ENCODE peak calls at places on chromosomes 3 and 15, in four cellular contexts. R is lower leg skin, Z is lung, Q is PC-9. F is an unnamed sample.

GRCh38 chr3:128052831-128053419 is 688 bp downstream of the SEC61A1 start:
- DNase-seq in Q (no peak), Z (no peak), R (no peak), F (no peak)

GRCh38 chr3:109384164-109384563 is 46.8 kb upstream of the DPPA4 start:
- DNase-seq in R (no peak), Z (no peak), Q (no peak), F (no peak)

GRCh38 chr3:45976191-45977091 is 19.2 kb downstream of the FYCO1 start:
- DNase-seq in Q (no peak), Z (no peak), R (no peak), F (no peak)

GRCh38 chr3:22039156-22039555 is 288.1 kb upstream of the ZNF385D start:
- DNase-seq in Q (no peak), Z (no peak), R (no peak), F (no peak)

GRCh38 chr3:39132096-39133092 is 21.0 kb downstream of the CSRNP1 start:
- DNase-seq in Q (no peak), R (no peak), Z (no peak), F (no peak)

GRCh38 chr15:101258238-101259144 is 6.6 kb upstream of the CHSY1 start:
- DNase-seq in R (no peak), Q (peak), Z (no peak), F (peak)

GRCh38 chr3:188197388-188197847 is 43.5 kb downstream of the LPP start:
- DNase-seq in R (no peak), Z (no peak), Q (peak), F (no peak)

GRCh38 chr3:198027045-198027798 is 67.2 kb downstream of the LMLN start:
- DNase-seq in R (no peak), Z (no peak), Q (no peak), F (no peak)

GRCh38 chr15:100642217-100642949 is 40.0 kb downstream of the ASB7 start:
- DNase-seq in R (no peak), Q (no peak), Z (no peak), F (no peak)

GRCh38 chr3:106114220-106114619 is 245.4 kb upstream of the CBLB start:
- DNase-seq in Q (no peak), Z (no peak), R (no peak), F (no peak)

GRCh38 chr15:36601497-36601932 is 22.1 kb downstream of the CDIN1 start:
- DNase-seq in R (no peak), Z (no peak), Q (no peak), F (peak)

GRCh38 chr15:73982251-73982962 is 9.7 kb downstream of the STOML1 start:
- DNase-seq in Z (peak), Q (peak), R (peak), F (peak)

GRCh38 chr3:12709334-12709733 is 45.4 kb upstream of the RAF1 start:
- DNase-seq in R (no peak), Z (no peak), Q (no peak), F (no peak)

GRCh38 chr3:133893683-133894333 is 1.9 kb downstream of the RAB6B start:
- DNase-seq in R (no peak), Z (peak), Q (no peak), F (no peak)

GRCh38 chr3:167940241-167940640 is 155.5 kb downstream of the GOLIM4 start:
- DNase-seq in R (no peak), Q (no peak), Z (no peak), F (no peak)

GRCh38 chr15:94582368-94582767 is 351.0 kb downstream of the MCTP2 start:
- DNase-seq in R (no peak), Z (no peak), Q (no peak), F (no peak)

GRCh38 chr3:141412087-141412935 is 44.0 kb downstream of the ZBTB38 start:
- DNase-seq in Z (no peak), Q (peak), R (no peak), F (peak)

GRCh38 chr3:60461199-60461598 is 790.1 kb downstream of the FHIT start:
- DNase-seq in R (no peak), Z (no peak), Q (no peak), F (no peak)

GRCh38 chr15:67433495-67434099 is 87.3 kb upstream of the C15orf61 start:
- DNase-seq in Z (peak), Q (peak), R (peak), F (peak)

GRCh38 chr15:48510976-48511375 is 134.5 kb downstream of the FBN1 start:
- DNase-seq in R (no peak), Z (no peak), Q (no peak), F (no peak)

GRCh38 chr3:20637729-20638128 is 451.7 kb upstream of the SGO1 start:
- DNase-seq in Z (no peak), Q (no peak), R (no peak), F (peak)

GRCh38 chr3:127525373-127525772 is 65.2 kb downstream of the TPRA1 start:
- DNase-seq in Z (no peak), R (no peak), Q (peak), F (no peak)

GRCh38 chr3:195095704-195096036 is 175.3 kb downstream of the XXYLT1 start:
- DNase-seq in R (no peak), Q (no peak), Z (no peak), F (no peak)

GRCh38 chr3:49906004-49906860 is 2.6 kb upstream of the MST1R start:
- DNase-seq in Q (peak), R (no peak), Z (peak), F (no peak)

GRCh38 chr15:68817304-68818087 is 3.2 kb downstream of the ANP32A start:
- DNase-seq in R (peak), Z (peak), Q (peak), F (no peak)

GRCh38 chr3:39056151-39056550 is 4.3 kb downstream of the WDR48 start:
- DNase-seq in Q (no peak), R (no peak), Z (no peak), F (no peak)

GRCh38 chr3:77325280-77325679 is 285.4 kb downstream of the ROBO2 start:
- DNase-seq in Z (no peak), Q (no peak), R (no peak), F (no peak)
- TF ChIP-seq CTCF in Z (no peak), Q (no peak), R (no peak), F (no peak)

GRCh38 chr3:129162729-129163579 is 2.1 kb upstream of the ISY1 start:
- DNase-seq in R (no peak), Z (no peak), Q (no peak), F (no peak)
- H3K4me3 ChIP-seq in R (no peak), Z (no peak), Q (peak), F (no peak)

GRCh38 chr3:114450008-114450596 is 156.3 kb downstream of the TIGIT start:
- DNase-seq in Q (no peak), R (no peak), Z (no peak), F (no peak)
- TF ChIP-seq CTCF in Q (no peak), R (no peak), Z (no peak), F (no peak)

GRCh38 chr15:51096976-51097375 is 2.3 kb upstream of the TNFAIP8L3 start:
- DNase-seq in Q (no peak), Z (no peak), R (no peak), F (no peak)

GRCh38 chr15:51094606-51095569 is at the start of gene TNFAIP8L3:
- DNase-seq in Z (peak), R (no peak), Q (peak), F (no peak)

GRCh38 chr15:51097553-51098330 is 3.0 kb upstream of the TNFAIP8L3 start:
- DNase-seq in Z (no peak), R (no peak), Q (no peak), F (no peak)

GRCh38 chr15:51093865-51094605 is 671 bp downstream of the TNFAIP8L3 start:
- DNase-seq in Q (no peak), R (peak), Z (peak), F (no peak)

GRCh38 chr15:51095681-51096331 is 1.1 kb upstream of the TNFAIP8L3 start:
- DNase-seq in R (no peak), Z (no peak), Q (no peak), F (no peak)
- H3K4me3 ChIP-seq in R (no peak), Z (no peak), Q (no peak), F (no peak)

DNA sequence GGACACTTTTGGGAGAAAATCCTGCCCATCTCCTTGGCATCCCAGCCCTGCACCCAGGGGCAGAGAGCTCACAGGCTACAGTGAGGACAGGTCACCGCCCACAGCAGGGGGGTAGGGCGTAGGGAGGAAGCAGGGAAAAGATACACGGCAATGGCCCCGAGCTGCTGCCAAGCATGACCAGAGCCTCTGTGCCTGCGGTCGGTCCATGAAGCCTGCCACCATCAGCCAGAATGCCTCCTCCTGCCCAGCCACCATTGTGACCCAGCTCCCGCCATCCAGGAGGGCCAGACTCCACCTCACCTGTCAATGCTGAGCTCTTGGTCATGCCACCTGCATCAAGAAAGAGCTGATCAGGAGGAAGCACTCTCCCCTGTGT is 230.7 kb downstream of the VPS13C start:
- DNase-seq in R (no peak), Q (no peak), Z (no peak), F (no peak)
- TF ChIP-seq CTCF in R (no peak), Q (no peak), Z (no peak), F (no peak)

GRCh38 chr15:25065876-25066275 is 111.1 kb downstream of the SNRPN start:
- DNase-seq in Z (no peak), R (no peak), Q (no peak), F (no peak)

GRCh38 chr15:25066708-25067107 is 111.9 kb downstream of the SNRPN start:
- DNase-seq in R (no peak), Z (no peak), Q (no peak), F (no peak)

GRCh38 chr15:25067725-25068309 is 113.0 kb downstream of the SNRPN start:
- DNase-seq in Q (no peak), Z (no peak), R (no peak), F (no peak)

GRCh38 chr15:25062551-25063430 is 108.0 kb downstream of the SNRPN start:
- DNase-seq in Q (no peak), R (peak), Z (no peak), F (no peak)

GRCh38 chr15:25065286-25065685 is 110.5 kb downstream of the SNRPN start:
- DNase-seq in Q (no peak), Z (no peak), R (no peak), F (no peak)
- H3K4me3 ChIP-seq in Q (no peak), Z (no peak), R (no peak), F (no peak)

DNA sequence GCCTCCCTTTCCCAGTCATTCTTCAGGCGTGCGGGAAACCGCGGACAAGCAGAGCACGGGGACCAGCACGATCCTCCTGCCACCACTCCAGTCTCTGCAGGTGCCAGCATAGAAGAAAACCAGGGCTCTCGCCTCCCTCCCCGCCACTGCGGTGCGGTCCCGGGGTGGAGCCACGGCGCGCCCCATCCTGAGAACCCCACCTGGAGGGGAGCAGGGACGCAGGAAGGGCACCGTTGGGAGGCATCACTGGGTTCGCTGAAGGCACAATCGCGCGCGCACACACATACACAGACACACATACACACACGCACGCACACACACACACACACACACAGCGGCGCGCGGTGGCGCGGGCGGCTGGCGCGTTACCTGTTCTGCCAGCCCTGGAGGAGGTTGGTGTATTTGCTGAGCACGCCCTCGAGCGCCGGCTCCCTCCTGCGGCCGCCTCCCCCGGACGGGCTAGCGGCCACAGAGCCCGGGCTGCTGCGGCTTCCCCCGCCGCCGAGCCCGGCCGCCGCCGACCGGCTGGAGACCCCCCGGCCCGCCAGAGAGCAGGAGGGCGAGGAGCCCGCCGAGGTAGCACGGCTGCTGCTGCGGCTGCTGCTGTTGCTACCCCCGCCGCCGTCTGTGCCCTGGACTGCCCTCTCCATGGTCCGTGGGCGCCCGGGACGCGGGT is 394 bp downstream of the OSBPL10 start:
- DNase-seq in Q (peak), R (peak), Z (peak), F (no peak)
- TF ChIP-seq CTCF in Q (no peak), R (peak), Z (no peak), F (no peak)